ENCODE peak calls at places on chromosomes 7 and 10, in eight cellular contexts. One of them, this sample, is unnamed.

GRCh38 chr7:12358694-12359093 is 45.0 kb downstream of the VWDE start:
- DNase-seq in RPMI7951: no peak
- DNase-seq in astrocyte: peak; percentile 20
- DNase-seq in HT-29: no peak
- DNase-seq in activated gamma-delta T cell: no peak
- DNase-seq in skeletal muscle cell: no peak
- DNase-seq in stimulated activated CD8-positive, alpha-beta memory T cell treated with anti-CD3 and anti-CD28 coated beads, Interleukin-4, amount 100 ng/mL, for 1 hour: no peak
- DNase-seq in putamen: no peak
- DNase-seq in this sample: no peak

GRCh38 chr7:371119-371778 is 81.3 kb downstream of the FOXL3 start:
- DNase-seq in RPMI7951: peak; percentile 17
- DNase-seq in astrocyte: no peak
- DNase-seq in HT-29: peak; percentile 26
- DNase-seq in activated gamma-delta T cell: no peak
- DNase-seq in skeletal muscle cell: no peak
- DNase-seq in stimulated activated CD8-positive, alpha-beta memory T cell treated with anti-CD3 and anti-CD28 coated beads, Interleukin-4, amount 100 ng/mL, for 1 hour: no peak
- DNase-seq in putamen: no peak
- DNase-seq in this sample: no peak

GRCh38 chr7:27834179-27834921 is 94.4 kb downstream of the TAX1BP1 start:
- DNase-seq in RPMI7951: no peak
- DNase-seq in astrocyte: no peak
- DNase-seq in HT-29: no peak
- DNase-seq in activated gamma-delta T cell: no peak
- DNase-seq in skeletal muscle cell: no peak
- DNase-seq in stimulated activated CD8-positive, alpha-beta memory T cell treated with anti-CD3 and anti-CD28 coated beads, Interleukin-4, amount 100 ng/mL, for 1 hour: no peak
- DNase-seq in putamen: no peak
- DNase-seq in this sample: no peak

GRCh38 chr7:24835643-24836042 is 78.4 kb upstream of the GSDME start:
- DNase-seq in RPMI7951: no peak
- DNase-seq in astrocyte: no peak
- DNase-seq in HT-29: no peak
- DNase-seq in activated gamma-delta T cell: no peak
- DNase-seq in skeletal muscle cell: no peak
- DNase-seq in stimulated activated CD8-positive, alpha-beta memory T cell treated with anti-CD3 and anti-CD28 coated beads, Interleukin-4, amount 100 ng/mL, for 1 hour: no peak
- DNase-seq in putamen: no peak
- DNase-seq in this sample: no peak

GRCh38 chr7:129438839-129439640 is 4.8 kb downstream of the STRIP2 start:
- DNase-seq in RPMI7951: peak; percentile 67
- DNase-seq in astrocyte: peak; percentile 69
- DNase-seq in HT-29: peak; percentile 12
- DNase-seq in activated gamma-delta T cell: no peak
- DNase-seq in skeletal muscle cell: peak; percentile 34
- DNase-seq in stimulated activated CD8-positive, alpha-beta memory T cell treated with anti-CD3 and anti-CD28 coated beads, Interleukin-4, amount 100 ng/mL, for 1 hour: no peak
- DNase-seq in putamen: peak; percentile 51
- DNase-seq in this sample: no peak

GRCh38 chr7:21355406-21355874 is 72.4 kb upstream of the SP4 start:
- DNase-seq in RPMI7951: no peak
- DNase-seq in astrocyte: no peak
- DNase-seq in HT-29: no peak
- DNase-seq in activated gamma-delta T cell: no peak
- DNase-seq in skeletal muscle cell: no peak
- DNase-seq in stimulated activated CD8-positive, alpha-beta memory T cell treated with anti-CD3 and anti-CD28 coated beads, Interleukin-4, amount 100 ng/mL, for 1 hour: no peak
- DNase-seq in putamen: no peak
- DNase-seq in this sample: no peak

GRCh38 chr7:106125417-106125816 is 13.3 kb upstream of the SYPL1 start:
- DNase-seq in RPMI7951: no peak
- DNase-seq in astrocyte: no peak
- DNase-seq in HT-29: no peak
- DNase-seq in activated gamma-delta T cell: no peak
- DNase-seq in skeletal muscle cell: no peak
- DNase-seq in stimulated activated CD8-positive, alpha-beta memory T cell treated with anti-CD3 and anti-CD28 coated beads, Interleukin-4, amount 100 ng/mL, for 1 hour: no peak
- DNase-seq in putamen: no peak
- DNase-seq in this sample: no peak

GRCh38 chr10:121131014-121131413 is 279.9 kb downstream of the WDR11 start:
- DNase-seq in RPMI7951: no peak
- DNase-seq in astrocyte: no peak
- DNase-seq in HT-29: no peak
- DNase-seq in activated gamma-delta T cell: no peak
- DNase-seq in skeletal muscle cell: no peak
- DNase-seq in stimulated activated CD8-positive, alpha-beta memory T cell treated with anti-CD3 and anti-CD28 coated beads, Interleukin-4, amount 100 ng/mL, for 1 hour: no peak
- DNase-seq in putamen: no peak
- DNase-seq in this sample: no peak

GRCh38 chr10:52818019-52818418 is 45.4 kb upstream of the MBL2 start:
- DNase-seq in RPMI7951: peak; percentile 28
- DNase-seq in astrocyte: peak; percentile 27
- DNase-seq in HT-29: peak; percentile 89
- DNase-seq in activated gamma-delta T cell: no peak
- DNase-seq in skeletal muscle cell: peak; percentile 11
- DNase-seq in stimulated activated CD8-positive, alpha-beta memory T cell treated with anti-CD3 and anti-CD28 coated beads, Interleukin-4, amount 100 ng/mL, for 1 hour: no peak
- DNase-seq in putamen: no peak
- DNase-seq in this sample: no peak

GRCh38 chr7:100544949-100545635 is 6.1 kb downstream of the AGFG2 start:
- DNase-seq in RPMI7951: no peak
- DNase-seq in astrocyte: no peak
- DNase-seq in HT-29: no peak
- DNase-seq in activated gamma-delta T cell: no peak
- DNase-seq in skeletal muscle cell: no peak
- DNase-seq in stimulated activated CD8-positive, alpha-beta memory T cell treated with anti-CD3 and anti-CD28 coated beads, Interleukin-4, amount 100 ng/mL, for 1 hour: no peak
- DNase-seq in putamen: no peak
- DNase-seq in this sample: no peak

GRCh38 chr7:86201767-86202166 is 441.9 kb upstream of the GRM3 start:
- DNase-seq in RPMI7951: no peak
- DNase-seq in astrocyte: no peak
- DNase-seq in HT-29: no peak
- DNase-seq in activated gamma-delta T cell: no peak
- DNase-seq in skeletal muscle cell: no peak
- DNase-seq in stimulated activated CD8-positive, alpha-beta memory T cell treated with anti-CD3 and anti-CD28 coated beads, Interleukin-4, amount 100 ng/mL, for 1 hour: no peak
- DNase-seq in putamen: no peak
- DNase-seq in this sample: no peak

This sample was measured in central memory CD8-positive, alpha-beta T cell.